ENCODE peak calls at places on chromosomes 5 and 9, in six cellular contexts. F is dorsolateral prefrontal cortex, A is colonic mucosa, D is heart right ventricle, W is ovary, E is breast epithelium. M is an unnamed sample.

GRCh38 chr5:72815580-72816296 is 723 bp upstream of the TNPO1 start:
- DNase-seq in F (no peak), A (no peak), D (no peak), W (no peak), E (no peak), M (no peak)

GRCh38 chr9:33924978-33925797 is 108.2 kb downstream of the UBE2R2 start:
- DNase-seq in F (peak), A (peak), D (peak), W (peak), E (no peak), M (peak)

GRCh38 chr9:99601506-99601905 is 220.2 kb upstream of the NR4A3 start:
- DNase-seq in F (no peak), A (no peak), D (peak), W (no peak), E (no peak), M (no peak)

GRCh38 chr5:7501066-7501465 is 105.1 kb downstream of the ADCY2 start:
- DNase-seq in F (no peak), A (no peak), D (no peak), W (no peak), E (no peak), M (no peak)

GRCh38 chr5:1101991-1102713 is 9.7 kb downstream of the SLC12A7 start:
- DNase-seq in F (no peak), A (no peak), D (peak), W (no peak), E (no peak), M (no peak)

GRCh38 chr9:137333016-137333726 is 31.1 kb upstream of the NRARP start:
- DNase-seq in F (no peak), A (no peak), D (no peak), W (no peak), E (no peak), M (no peak)

GRCh38 chr5:133048993-133049725 is 2.7 kb upstream of the HSPA4 start:
- DNase-seq in F (no peak), A (no peak), D (no peak), W (no peak), E (no peak), M (no peak)

GRCh38 chr5:74389531-74390305 is 250.8 kb downstream of the ENC1 start:
- DNase-seq in F (no peak), A (no peak), D (no peak), W (no peak), E (no peak), M (no peak)

GRCh38 chr5:138303365-138303764 is 28.2 kb downstream of the CDC25C start:
- DNase-seq in F (no peak), A (no peak), D (no peak), W (no peak), E (no peak), M (no peak)

GRCh38 chr5:137250421-137250820 is 248.7 kb downstream of the SPOCK1 start:
- DNase-seq in F (no peak), A (no peak), D (no peak), W (no peak), E (no peak), M (no peak)

GRCh38 chr9:118483677-118484076 is 779.5 kb downstream of the TLR4 start:
- DNase-seq in F (no peak), A (no peak), D (no peak), W (no peak), E (no peak), M (no peak)
- H3K27ac ChIP-seq in F (no peak), A (no peak), D (no peak), W (no peak), E (no peak), M (no peak)

DNA sequence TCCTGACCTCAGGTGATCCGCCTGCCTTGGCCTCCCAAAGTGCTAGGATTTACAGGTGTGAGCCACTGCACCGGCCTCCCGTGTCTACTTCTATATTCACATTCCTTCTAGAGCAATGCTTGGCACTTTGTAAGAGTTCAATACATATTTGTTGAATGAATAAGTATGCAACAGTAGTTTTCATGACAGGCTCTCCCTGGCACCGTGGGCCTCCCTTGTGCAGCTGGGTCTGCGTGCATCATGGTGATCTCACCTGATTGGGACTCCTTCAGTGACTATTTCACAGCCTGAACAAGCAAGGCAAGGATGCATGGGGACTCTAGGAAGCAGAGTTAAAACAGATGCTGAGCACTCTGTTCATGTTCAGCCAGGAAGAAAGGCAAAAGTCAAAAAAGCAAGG is 6.8 kb upstream of the ZBTB34 start:
- DNase-seq in F (no peak), A (no peak), D (no peak), W (no peak), E (no peak), M (no peak)
- H3K27ac ChIP-seq in F (no peak), A (no peak), D (no peak), W (no peak), E (no peak), M (no peak)

DNA sequence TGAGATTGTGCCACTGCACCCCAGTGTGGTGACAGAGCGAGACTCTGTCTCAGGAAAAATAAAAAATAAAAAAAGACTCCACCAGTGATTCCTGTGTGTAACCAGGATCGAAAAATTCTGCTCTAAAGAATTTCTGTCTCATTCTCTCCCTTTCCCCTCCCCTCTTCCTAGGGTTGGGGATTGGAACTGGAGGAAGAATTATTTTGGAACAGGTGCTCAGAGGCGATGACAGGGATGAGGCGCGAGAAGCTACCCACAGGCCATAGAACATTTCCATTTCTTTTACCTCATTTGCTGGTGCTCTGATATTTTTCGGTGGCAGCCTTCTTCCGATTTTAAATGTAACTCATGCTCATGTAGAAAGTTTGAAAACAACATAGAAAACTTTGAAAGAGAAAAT is 80.1 kb downstream of the DAPK1 start:
- DNase-seq in F (no peak), A (no peak), D (no peak), W (no peak), E (no peak), M (no peak)
- H3K27ac ChIP-seq in F (no peak), A (no peak), D (no peak), W (no peak), E (no peak), M (no peak)

GRCh38 chr5:136031713-136032112 is 2.9 kb downstream of the TGFBI start:
- DNase-seq in F (peak), A (no peak), D (no peak), W (no peak), E (no peak), M (no peak)

GRCh38 chr5:136028782-136029742 is at the start of gene TGFBI:
- DNase-seq in F (peak), A (peak), D (peak), W (peak), E (no peak), M (no peak)

GRCh38 chr5:136030252-136030651 is 1.5 kb downstream of the TGFBI start:
- DNase-seq in F (no peak), A (no peak), D (no peak), W (no peak), E (no peak), M (no peak)

GRCh38 chr5:136032564-136032963 is 3.8 kb downstream of the TGFBI start:
- DNase-seq in F (no peak), A (no peak), D (no peak), W (no peak), E (no peak), M (no peak)

DNA sequence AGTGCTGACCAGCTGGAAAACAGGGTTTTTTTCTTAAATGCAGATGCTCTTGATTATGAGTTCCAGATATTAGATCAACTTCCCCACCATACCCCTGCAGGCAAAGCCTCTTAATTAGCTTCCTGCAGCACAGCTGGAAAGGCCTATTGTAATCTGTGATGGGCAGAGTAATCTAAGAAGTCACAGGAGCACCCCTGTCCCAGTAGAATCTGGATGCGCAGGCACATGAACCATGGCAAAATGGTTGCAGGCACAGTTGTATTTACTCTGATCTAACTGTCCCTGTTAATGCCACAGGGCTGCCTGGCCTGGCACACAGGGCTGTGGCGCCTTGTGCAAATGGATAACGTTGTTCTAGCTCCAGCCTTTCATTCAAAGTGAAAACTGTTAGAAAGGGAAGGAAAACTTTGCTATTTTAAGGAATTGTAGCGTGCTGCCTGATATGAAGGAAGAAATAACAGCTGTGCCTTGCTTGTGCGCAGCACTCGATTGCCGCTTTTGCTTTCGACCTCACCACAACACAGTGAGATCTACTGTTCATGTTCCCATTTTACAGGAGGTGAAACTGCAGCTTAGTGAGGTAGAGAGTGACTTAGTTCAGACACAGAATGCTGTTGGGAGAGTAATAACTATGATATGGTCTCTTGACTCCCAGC is 2.3 kb downstream of the TGFBI start:
- DNase-seq in F (no peak), A (no peak), D (no peak), W (no peak), E (no peak), M (no peak)
- H3K27ac ChIP-seq in F (no peak), A (peak), D (no peak), W (no peak), E (peak), M (no peak)